ENCODE peak calls at places on chromosome 20, in nine cellular contexts. U, O, I, K, F, M, C, R and B are unnamed samples.

GRCh38 chr20:6530254-6530653 is 237.2 kb upstream of the BMP2 start:
- DNase-seq in K (no peak), I (no peak), F (no peak), C (no peak), M (no peak), O (no peak), R (no peak), U (no peak), B (no peak)

GRCh38 chr20:58075980-58076749 is 152.3 kb downstream of the ANKRD60 start:
- DNase-seq in I (peak), O (no peak), R (no peak), M (no peak), K (no peak), U (no peak), C (no peak), F (peak), B (no peak)

GRCh38 chr20:32731882-32732266 is 11.4 kb downstream of the COMMD7 start:
- DNase-seq in K (peak), O (no peak), F (no peak), R (no peak), M (no peak), C (no peak), U (no peak), I (no peak), B (no peak)

GRCh38 chr20:40948352-40949267 is 80.0 kb upstream of the TOP1 start:
- DNase-seq in U (no peak), O (no peak), R (no peak), C (no peak), M (no peak), I (no peak), K (no peak), F (no peak), B (no peak)

GRCh38 chr20:22058746-22059145 is 353.3 kb downstream of the PAX1 start:
- DNase-seq in O (no peak), U (no peak), I (no peak), C (no peak), R (no peak), K (no peak), F (no peak), M (no peak), B (no peak)

GRCh38 chr20:49567421-49568256 is at the start of gene PTGIS:
- DNase-seq in F (no peak), U (no peak), I (no peak), K (no peak), C (no peak), R (no peak), O (no peak), M (no peak), B (peak)

GRCh38 chr20:24949756-24950127 is 673 bp downstream of the CST7 start:
- DNase-seq in C (no peak), I (no peak), R (no peak), O (peak), U (no peak), F (peak), M (no peak), K (no peak), B (no peak)

GRCh38 chr20:24879875-24880274 is 69.2 kb upstream of the CST7 start:
- DNase-seq in M (no peak), U (no peak), C (no peak), O (no peak), F (no peak), I (no peak), R (no peak), K (no peak), B (no peak)

GRCh38 chr20:44463466-44463865 is 12.2 kb upstream of the TTPAL start:
- DNase-seq in I (no peak), U (no peak), C (no peak), M (no peak), R (no peak), O (no peak), K (no peak), F (no peak), B (no peak)

GRCh38 chr20:32396656-32397160 is 38.6 kb downstream of the ASXL1 start:
- DNase-seq in M (no peak), R (no peak), C (no peak), F (no peak), I (no peak), U (no peak), O (no peak), K (no peak), B (no peak)

GRCh38 chr20:16599257-16599656 is 26.0 kb upstream of the KIF16B start:
- DNase-seq in U (no peak), R (no peak), K (no peak), I (no peak), M (no peak), C (no peak), F (no peak), O (no peak), B (no peak)

DNA sequence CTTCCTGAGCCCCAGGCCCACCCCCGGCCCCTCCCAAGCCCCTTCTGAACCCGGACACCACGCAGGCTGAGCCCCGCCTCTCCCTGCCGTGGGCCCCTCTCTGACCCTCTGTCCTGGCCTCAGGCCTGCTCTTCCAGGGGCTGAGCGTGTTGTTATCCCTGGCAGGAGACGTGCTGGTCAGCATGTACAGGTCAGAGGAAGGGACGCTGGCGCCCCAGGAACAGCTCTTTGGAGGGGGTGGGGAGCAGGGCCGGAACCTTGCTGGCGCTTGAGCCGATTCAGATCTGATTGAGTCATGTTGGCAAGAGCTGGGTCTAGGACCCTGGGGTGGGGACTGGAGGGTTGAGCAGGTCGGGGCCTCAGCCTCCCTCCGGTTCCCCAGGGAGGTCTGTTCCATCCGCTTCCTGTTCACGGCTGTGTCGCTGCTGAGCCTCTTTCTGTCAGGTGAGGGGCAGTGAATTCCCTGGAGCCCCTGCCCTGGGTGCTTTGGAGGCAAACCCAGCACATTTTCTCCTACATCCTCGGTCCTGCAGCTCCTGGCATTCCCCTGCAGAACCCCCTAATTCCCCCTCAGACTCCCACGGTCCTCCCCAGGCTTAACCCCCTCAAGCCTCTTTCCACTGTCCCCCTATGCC is 1.9 kb downstream of the SPAG4 start:
- DNase-seq in R (no peak), O (peak), C (no peak), U (peak), M (peak), K (peak), I (no peak), F (peak), B (peak)
- TF ChIP-seq CTCF in R (peak), O (no peak), C (peak), U (peak), M (peak), K (no peak), I (no peak), F (peak), B (no peak)

DNA sequence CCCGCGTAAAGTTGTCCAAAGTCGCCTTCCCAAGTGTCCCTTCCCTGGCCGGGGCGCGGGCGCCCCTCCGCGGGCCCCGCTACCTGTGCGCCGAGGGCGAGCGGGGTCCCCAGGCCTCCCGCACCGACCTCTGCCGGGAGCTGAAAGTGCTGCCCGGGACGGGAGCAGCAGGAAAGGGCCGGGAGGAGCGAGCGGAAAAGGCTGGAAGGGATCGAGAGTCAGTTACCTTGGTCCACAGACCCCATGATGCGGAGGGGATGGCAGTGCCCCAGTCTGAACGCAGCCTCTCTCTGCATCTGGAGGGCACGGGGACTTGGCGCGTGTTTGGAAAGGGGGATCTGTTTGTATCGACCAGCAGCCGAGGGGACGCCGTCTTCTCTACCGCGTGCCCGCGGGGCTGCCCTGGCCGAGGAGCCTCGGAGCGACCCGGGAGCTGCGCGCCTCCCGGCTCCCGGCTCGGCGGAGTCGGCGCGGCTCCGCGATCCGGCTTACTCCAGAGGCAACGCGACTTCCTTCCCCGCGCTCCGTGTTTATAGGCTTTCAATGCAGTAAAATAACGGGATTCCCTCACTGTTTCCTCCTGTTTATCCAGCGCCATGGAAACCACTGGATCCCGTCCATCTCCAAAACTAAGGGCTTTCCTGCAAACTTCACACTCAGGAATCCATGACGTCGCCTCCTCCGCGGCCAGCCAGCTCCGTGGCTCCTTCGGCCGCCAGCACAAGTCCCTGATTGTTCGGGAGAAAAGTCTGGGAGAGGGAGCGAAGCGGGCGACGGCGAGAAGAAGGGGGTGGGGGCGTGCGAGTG is 20.0 kb upstream of the NFATC2 start:
- DNase-seq in M (peak), C (no peak), O (peak), R (peak), K (peak), U (peak), F (peak), I (peak), B (peak)
- TF ChIP-seq CTCF in M (no peak), C (no peak), O (no peak), R (peak), K (no peak), U (no peak), F (no peak), I (no peak), B (no peak)

DNA sequence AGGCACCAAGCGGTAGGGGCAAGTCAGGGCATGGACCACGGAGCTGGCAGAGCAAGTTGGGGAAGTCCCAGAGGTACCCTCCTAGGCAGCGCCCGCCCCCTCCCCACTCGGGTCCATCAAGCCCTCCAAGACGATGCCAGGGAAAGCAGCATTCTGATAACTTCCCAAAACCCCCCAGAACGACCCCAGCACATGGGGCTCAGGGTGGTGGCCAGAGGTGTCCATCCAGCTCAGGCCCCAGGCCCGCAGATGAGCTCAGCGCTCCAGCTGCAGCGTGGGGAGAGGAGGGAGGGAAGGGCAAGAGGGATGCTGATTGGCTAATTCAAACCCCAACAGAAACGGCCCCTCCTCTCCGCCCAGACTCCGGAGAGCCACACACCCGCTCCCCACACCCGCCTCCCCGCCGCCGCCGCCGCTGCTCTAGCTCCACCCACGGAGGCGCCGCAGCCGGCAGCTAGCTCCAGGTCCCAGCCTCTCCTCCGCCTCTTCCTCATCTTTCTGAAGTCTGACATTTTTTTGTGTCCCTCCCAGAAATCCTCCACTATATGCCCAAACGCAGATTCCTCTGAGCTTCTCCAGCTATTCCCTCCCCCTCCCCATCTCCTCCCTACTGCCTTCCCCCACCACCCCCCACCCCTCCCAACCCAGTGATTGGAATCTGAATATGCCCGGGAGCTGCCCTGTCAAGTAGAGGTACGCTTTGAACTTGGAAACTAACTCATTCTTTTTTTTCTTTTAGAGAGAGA is 40.3 kb upstream of the TLDC2 start:
- DNase-seq in R (peak), F (peak), I (peak), C (no peak), O (peak), K (peak), U (peak), M (peak), B (peak)
- TF ChIP-seq CTCF in R (no peak), F (no peak), I (no peak), C (no peak), O (no peak), K (no peak), U (no peak), M (no peak), B (no peak)

DNA sequence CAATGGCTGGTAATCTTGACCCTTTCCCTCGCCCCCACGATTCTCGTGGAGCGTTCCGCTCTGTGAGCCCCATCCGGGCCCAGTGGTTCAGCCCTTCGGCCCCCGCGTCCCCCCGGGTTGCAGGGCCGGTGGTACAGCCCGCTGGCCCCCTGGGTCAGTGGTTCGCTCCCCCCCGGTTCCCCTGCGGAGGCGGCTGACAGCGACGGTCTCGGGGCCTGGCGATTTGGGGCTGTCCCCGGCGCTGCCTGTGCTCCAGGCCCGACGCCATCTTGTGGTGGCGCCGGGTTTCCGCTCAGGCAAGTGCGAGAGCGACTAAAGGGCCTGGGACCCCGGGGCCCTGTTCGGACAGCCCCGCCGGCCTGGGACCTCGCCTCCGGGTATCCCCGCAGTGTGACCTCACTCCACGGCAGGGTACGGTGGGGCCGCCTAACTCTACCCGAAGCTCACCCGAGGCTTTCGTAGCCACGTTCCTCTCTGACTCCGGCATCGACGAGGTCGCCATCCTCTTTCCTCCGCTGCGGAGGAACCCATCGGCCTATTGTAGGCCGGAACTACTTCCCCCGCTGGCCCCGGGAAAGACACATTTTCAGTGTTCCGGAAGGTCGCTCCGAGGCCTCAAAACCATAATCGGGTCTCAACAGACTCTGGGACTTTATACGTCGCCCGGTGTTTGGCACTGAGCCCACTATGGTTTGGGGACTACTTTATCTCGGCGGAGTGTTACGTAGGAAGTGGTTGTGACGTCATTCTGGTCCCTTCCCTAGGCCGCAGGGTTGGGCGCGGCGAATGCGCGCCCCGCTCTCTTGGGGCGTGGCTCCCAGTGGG is at the start of gene ZNF335:
- DNase-seq in R (peak), I (peak), F (peak), C (peak), O (peak), K (peak), M (peak), U (peak), B (peak)
- TF ChIP-seq CTCF in R (peak), I (peak), F (peak), C (no peak), O (peak), K (no peak), M (peak), U (no peak), B (peak)

GRCh38 chr20:54985100-54985499 is 509.7 kb downstream of the DOK5 start:
- DNase-seq in U (no peak), C (no peak), F (no peak), I (no peak), M (no peak), O (no peak), R (no peak), K (no peak), B (no peak)

GRCh38 chr20:54981181-54981580 is 505.8 kb downstream of the DOK5 start:
- DNase-seq in U (no peak), K (no peak), C (no peak), R (no peak), M (no peak), O (no peak), I (no peak), F (no peak), B (no peak)

GRCh38 chr20:54984104-54984448 is 508.7 kb downstream of the DOK5 start:
- DNase-seq in K (no peak), U (no peak), M (no peak), R (no peak), F (no peak), I (no peak), C (no peak), O (no peak), B (no peak)

DNA sequence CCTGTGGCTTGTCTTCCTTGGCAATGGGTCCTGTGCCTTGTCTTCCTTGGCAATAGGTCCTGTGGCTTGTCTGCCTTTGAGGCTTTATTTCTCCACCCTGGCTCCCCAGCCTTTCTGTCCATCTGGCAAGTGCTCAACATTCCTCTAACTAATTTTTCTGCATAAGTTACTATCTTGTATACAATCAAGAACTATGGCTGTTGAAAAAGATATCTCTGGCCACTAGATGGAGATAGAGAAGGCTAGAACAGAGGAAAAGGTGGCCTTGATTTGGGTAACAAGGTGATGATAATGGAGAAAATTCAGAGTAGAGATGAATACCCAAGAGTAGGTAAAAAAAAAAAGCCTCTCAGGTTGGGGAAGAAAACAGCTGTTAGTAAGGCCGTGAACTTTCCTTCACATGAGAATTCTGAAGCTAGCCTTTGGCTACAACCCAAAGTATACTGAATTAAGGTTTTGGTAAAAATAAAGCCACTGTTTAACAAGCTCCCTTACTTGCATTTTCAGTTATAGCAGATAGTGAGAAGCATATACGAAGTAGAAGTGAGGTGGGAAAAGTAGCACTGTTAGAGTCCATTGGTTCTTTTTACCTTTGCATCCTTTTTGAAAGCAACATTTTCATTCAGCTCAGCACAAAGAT is 505.0 kb downstream of the DOK5 start:
- DNase-seq in C (no peak), I (no peak), U (no peak), O (no peak), M (no peak), R (no peak), K (no peak), F (no peak), B (no peak)
- TF ChIP-seq CTCF in C (peak), I (no peak), U (no peak), O (peak), M (peak), R (no peak), K (peak), F (no peak), B (no peak)

DNA sequence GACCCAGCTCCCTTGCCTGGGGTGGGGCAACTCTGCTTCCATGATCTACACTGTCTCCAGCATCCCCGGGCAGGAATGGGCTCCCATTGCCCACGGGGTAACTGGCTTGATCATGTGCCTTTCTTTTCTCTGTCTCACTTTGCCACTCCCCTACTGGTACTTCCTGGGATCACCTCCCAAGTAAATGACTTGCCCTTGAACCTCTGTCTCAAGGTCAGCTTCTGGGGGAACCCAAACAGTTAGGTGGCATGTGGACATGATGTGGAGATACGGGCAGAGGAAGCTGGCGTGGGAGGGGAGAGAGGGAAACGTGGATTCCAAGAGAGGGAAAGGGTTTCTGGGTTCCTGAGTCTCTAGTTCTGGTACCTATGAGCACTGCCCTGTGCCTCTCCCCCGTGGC is 63.8 kb upstream of the RALY start:
- DNase-seq in C (no peak), R (no peak), O (no peak), I (no peak), F (no peak), K (no peak), M (no peak), U (no peak), B (no peak)
- TF ChIP-seq CTCF in C (no peak), R (no peak), O (no peak), I (no peak), F (no peak), K (no peak), M (no peak), U (no peak), B (no peak)

GRCh38 chr20:46955601-46956556 is 61.2 kb downstream of the EYA2 start:
- DNase-seq in K (no peak), R (no peak), U (no peak), F (no peak), C (no peak), O (no peak), I (no peak), M (no peak), B (no peak)
- TF ChIP-seq CTCF in K (no peak), R (no peak), U (no peak), F (no peak), C (no peak), O (no peak), I (no peak), M (no peak), B (no peak)

GRCh38 chr20:8082025-8082424 is 50.0 kb upstream of the PLCB1 start:
- DNase-seq in M (no peak), C (no peak), O (no peak), I (no peak), U (no peak), K (peak), F (no peak), R (no peak), B (no peak)
- TF ChIP-seq CTCF in M (no peak), C (peak), O (no peak), I (no peak), U (peak), K (peak), F (no peak), R (peak), B (peak)